ENCODE peak calls at places on chromosomes 3 and 15, in seven cellular contexts. W, E, M, S, U, X and Q are unnamed samples.

GRCh38 chr15:60228096-60228495 is 169.7 kb downstream of the ANXA2 start:
- DNase-seq in W (no peak), E (no peak), M (no peak), S (no peak), U (no peak), X (no peak), Q (no peak)

GRCh38 chr3:3800685-3801509 is 1.7 kb downstream of the LRRN1 start:
- DNase-seq in W (no peak), E (peak), M (peak), S (no peak), U (no peak), X (no peak), Q (no peak)

GRCh38 chr3:67109651-67110204 is 111.6 kb downstream of the KBTBD8 start:
- DNase-seq in W (peak), E (no peak), M (no peak), S (peak), U (no peak), X (peak), Q (no peak)

GRCh38 chr15:41022487-41023090 is 69.3 kb downstream of the CHAC1 start:
- DNase-seq in W (peak), E (peak), M (no peak), S (no peak), U (no peak), X (peak), Q (peak)

GRCh38 chr3:189821251-189821650 is 190.1 kb downstream of the TP63 start:
- DNase-seq in W (no peak), E (no peak), M (no peak), S (no peak), U (no peak), X (no peak), Q (no peak)

GRCh38 chr3:147377412-147378185 is 28.7 kb downstream of the ZIC4 start:
- DNase-seq in W (no peak), E (no peak), M (no peak), S (no peak), U (no peak), X (no peak), Q (no peak)

GRCh38 chr15:41935566-41936020 is 36.8 kb downstream of the EHD4 start:
- DNase-seq in W (peak), E (peak), M (no peak), S (no peak), U (no peak), X (peak), Q (no peak)

GRCh38 chr3:110928016-110928662 is 143.5 kb upstream of the NECTIN3 start:
- DNase-seq in W (no peak), E (no peak), M (no peak), S (no peak), U (no peak), X (no peak), Q (no peak)

GRCh38 chr3:41050149-41050548 is 149.2 kb upstream of the CTNNB1 start:
- DNase-seq in W (no peak), E (no peak), M (no peak), S (no peak), U (no peak), X (no peak), Q (no peak)

GRCh38 chr3:160691962-160692361 is 15.0 kb downstream of the ARL14 start:
- DNase-seq in W (no peak), E (no peak), M (no peak), S (no peak), U (no peak), X (no peak), Q (no peak)

GRCh38 chr3:37221407-37221806 is 47.0 kb upstream of the LRRFIP2 start:
- DNase-seq in W (peak), E (peak), M (no peak), S (no peak), U (no peak), X (peak), Q (no peak)

GRCh38 chr15:74933573-74933972 is 4.3 kb downstream of the COX5A start:
- DNase-seq in W (no peak), E (no peak), M (no peak), S (no peak), U (no peak), X (no peak), Q (no peak)

GRCh38 chr3:15271785-15272381 is 60.5 kb downstream of the SH3BP5 start:
- DNase-seq in W (no peak), E (no peak), M (peak), S (no peak), U (peak), X (no peak), Q (peak)

GRCh38 chr3:25150199-25150598 is 277.9 kb upstream of the RARB start:
- DNase-seq in W (no peak), E (no peak), M (no peak), S (no peak), U (no peak), X (no peak), Q (no peak)

GRCh38 chr15:61715082-61715481 is 345.2 kb downstream of the VPS13C start:
- DNase-seq in W (peak), E (no peak), M (no peak), S (no peak), U (no peak), X (peak), Q (no peak)

GRCh38 chr3:146746190-146746589 is 141.0 kb upstream of the PLSCR5 start:
- DNase-seq in W (peak), E (no peak), M (no peak), S (no peak), U (no peak), X (no peak), Q (no peak)

GRCh38 chr15:55915876-55916567 is 77.4 kb downstream of the NEDD4 start:
- DNase-seq in W (no peak), E (no peak), M (no peak), S (no peak), U (no peak), X (no peak), Q (no peak)

GRCh38 chr15:38871638-38872037 is 307.0 kb upstream of the RASGRP1 start:
- DNase-seq in W (no peak), E (no peak), M (no peak), S (no peak), U (no peak), X (no peak), Q (no peak)

GRCh38 chr3:106206165-106206564 is 337.4 kb upstream of the CBLB start:
- DNase-seq in W (no peak), E (no peak), M (no peak), S (no peak), U (no peak), X (no peak), Q (no peak)

GRCh38 chr15:74780983-74781672 is 752 bp upstream of the CSK start:
- DNase-seq in W (peak), E (no peak), M (no peak), S (no peak), U (no peak), X (no peak), Q (no peak)

GRCh38 chr15:89482139-89482538 is 14.2 kb downstream of the RHCG start:
- DNase-seq in W (no peak), E (no peak), M (no peak), S (no peak), U (no peak), X (no peak), Q (no peak)

GRCh38 chr3:3800076-3800448 is 831 bp downstream of the LRRN1 start:
- DNase-seq in W (no peak), E (peak), M (no peak), S (no peak), U (no peak), X (no peak), Q (no peak)

GRCh38 chr3:148962513-148962912 is 28.8 kb upstream of the GYG1 start:
- DNase-seq in W (peak), E (peak), M (no peak), S (peak), U (no peak), X (peak), Q (no peak)

GRCh38 chr15:57769266-57769665 is 62.8 kb downstream of the POLR2M start:
- DNase-seq in W (no peak), E (no peak), M (no peak), S (no peak), U (peak), X (no peak), Q (no peak)

GRCh38 chr3:160006282-160007163 is 17.9 kb downstream of the IL12A start:
- DNase-seq in W (peak), E (peak), M (no peak), S (no peak), U (peak), X (peak), Q (no peak)

GRCh38 chr3:26474706-26475105 is 147.9 kb upstream of the LRRC3B start:
- DNase-seq in W (no peak), E (no peak), M (no peak), S (no peak), U (no peak), X (no peak), Q (no peak)

GRCh38 chr3:197709135-197709534 is 27.6 kb downstream of the RUBCN start:
- DNase-seq in W (no peak), E (no peak), M (no peak), S (no peak), U (no peak), X (no peak), Q (no peak)

GRCh38 chr3:111610189-111610588 is 15.0 kb upstream of the ZBED2 start:
- DNase-seq in W (peak), E (no peak), M (no peak), S (no peak), U (no peak), X (no peak), Q (no peak)